ENCODE peak calls at places on chromosomes 16 and 17, in ten cellular contexts. A is cardiac muscle cell; F is endothelial cell of umbilical vein; R is transverse colon; C is tibial nerve; B is right atrium auricular region; X is CD4-positive, alpha-beta T cell; T is aorta; Q is heart left ventricle; D is hepatocyte. M is an unnamed sample.

GRCh38 chr16:14186007-14186953 is 115.2 kb downstream of the MRTFB start:
- DNase-seq in X (no peak), R (no peak), C (no peak), B (no peak), D (peak; percentile 50), Q (peak; percentile 37), A (peak; percentile 85), F (peak; percentile 78), T (peak; percentile 81), M (peak; percentile 33)

GRCh38 chr17:39899215-39899614 is 19.2 kb downstream of the GSDMB start:
- DNase-seq in Q (no peak), X (no peak), T (no peak), R (no peak), F (no peak), D (no peak), A (no peak), C (no peak), B (no peak), M (peak; percentile 43)

GRCh38 chr17:17387017-17387416 is 83.8 kb downstream of the NT5M start:
- DNase-seq in A (no peak), B (no peak), T (peak; percentile 12), F (no peak), X (no peak), Q (no peak), D (peak; percentile 73), R (peak; percentile 48), C (no peak), M (peak; percentile 24)

GRCh38 chr16:64586756-64587155 is 535.1 kb downstream of the CDH11 start:
- DNase-seq in A (no peak), D (no peak), X (no peak), B (no peak), R (no peak), C (no peak), F (no peak), Q (no peak), T (no peak), M (no peak)

GRCh38 chr17:19409509-19409908 is 1.5 kb upstream of the RNF112 start:
- DNase-seq in X (no peak), R (no peak), C (no peak), T (no peak), Q (no peak), F (no peak), A (peak; percentile 48), B (no peak), D (peak; percentile 50), M (peak; percentile 63)

GRCh38 chr16:85657267-85657650 is 31.5 kb downstream of the GINS2 start:
- DNase-seq in D (no peak), C (no peak), A (no peak), T (no peak), Q (peak; percentile 13), F (no peak), R (no peak), B (no peak), X (no peak), M (no peak)

GRCh38 chr17:49715717-49716279 is 8.0 kb upstream of the SLC35B1 start:
- DNase-seq in R (no peak), X (no peak), F (no peak), Q (no peak), T (no peak), B (no peak), A (no peak), D (no peak), C (no peak), M (no peak)

GRCh38 chr16:8892101-8892575 is 10.0 kb downstream of the LITAFD start:
- DNase-seq in B (no peak), F (no peak), A (no peak), Q (no peak), X (no peak), T (peak; percentile 72), D (no peak), R (no peak), C (no peak), M (no peak)

GRCh38 chr16:68386628-68387027 is 61.7 kb downstream of the SMPD3 start:
- DNase-seq in A (no peak), Q (no peak), X (no peak), B (no peak), C (no peak), T (peak; percentile 59), R (peak; percentile 94), D (peak; percentile 84), F (no peak), M (no peak)

GRCh38 chr17:14205380-14205779 is 31.3 kb downstream of the CDRT15 start:
- DNase-seq in T (no peak), C (no peak), Q (no peak), R (no peak), A (no peak), D (no peak), F (no peak), X (no peak), B (no peak), M (no peak)

GRCh38 chr17:14204546-14204945 is 32.1 kb downstream of the CDRT15 start:
- DNase-seq in C (no peak), D (no peak), X (no peak), R (no peak), F (no peak), B (no peak), A (no peak), T (no peak), Q (no peak), M (no peak)

GRCh38 chr17:14206891-14207290 is 29.8 kb downstream of the CDRT15 start:
- DNase-seq in F (no peak), C (no peak), T (no peak), B (no peak), Q (no peak), R (no peak), D (no peak), A (no peak), X (no peak), M (no peak)

GRCh38 chr17:14207791-14208190 is 28.9 kb downstream of the CDRT15 start:
- DNase-seq in D (no peak), X (no peak), A (no peak), B (no peak), F (no peak), T (no peak), C (no peak), Q (no peak), R (no peak), M (no peak)

GRCh38 chr17:14205992-14206461 is 30.6 kb downstream of the CDRT15 start:
- DNase-seq in R (peak; percentile 78), D (no peak), C (no peak), F (no peak), A (no peak), T (no peak), B (peak; percentile 76), Q (peak; percentile 90), X (peak; percentile 75), M (no peak)
- H3K9me3 ChIP-seq in R (no peaks in the 10 kb centered on the region), D (no peaks in the 10 kb centered on the region), C (no peaks in the 10 kb centered on the region), F (no peaks in the 10 kb centered on the region), A (no peaks in the 10 kb centered on the region), T (no peaks in the 10 kb centered on the region), B (no peaks in the 10 kb centered on the region), Q (no peaks in the 10 kb centered on the region), X (no peaks in the 10 kb centered on the region), M (no peaks in the 10 kb centered on the region)

GRCh38 chr16:49078571-49078970 is 203.1 kb downstream of the CBLN1 start:
- DNase-seq in D (no peak), X (no peak), C (no peak), Q (no peak), T (no peak), F (no peak), R (no peak), B (no peak), A (no peak), M (no peak)

GRCh38 chr16:49084628-49085390 is 196.8 kb downstream of the CBLN1 start:
- DNase-seq in Q (no peak), C (no peak), D (no peak), A (no peak), T (no peak), X (no peak), R (no peak), B (no peak), F (no peak), M (no peak)

GRCh38 chr16:49078104-49078503 is 203.5 kb downstream of the CBLN1 start:
- DNase-seq in C (no peak), T (no peak), X (no peak), D (no peak), R (no peak), Q (no peak), A (no peak), F (no peak), B (no peak), M (no peak)

GRCh38 chr16:49085689-49086088 is 195.9 kb downstream of the CBLN1 start:
- DNase-seq in Q (no peak), B (no peak), C (peak; percentile 7), D (no peak), A (no peak), F (no peak), X (no peak), R (no peak), T (no peak), M (no peak)

GRCh38 chr16:49081556-49081955 is 200.1 kb downstream of the CBLN1 start:
- DNase-seq in T (no peak), Q (no peak), B (no peak), C (no peak), X (no peak), R (no peak), A (no peak), F (no peak), D (no peak), M (no peak)
- H3K9me3 ChIP-seq in T (peaks cover 5% of the 10 kb centered on the region), Q (no peaks in the 10 kb centered on the region), B (no peaks in the 10 kb centered on the region), C (no peaks in the 10 kb centered on the region), X (no peaks in the 10 kb centered on the region), R (no peaks in the 10 kb centered on the region), A (no peaks in the 10 kb centered on the region), F (peaks cover 9% of the 10 kb centered on the region), D (no peaks in the 10 kb centered on the region), M (peaks cover 5% of the 10 kb centered on the region)

DNA sequence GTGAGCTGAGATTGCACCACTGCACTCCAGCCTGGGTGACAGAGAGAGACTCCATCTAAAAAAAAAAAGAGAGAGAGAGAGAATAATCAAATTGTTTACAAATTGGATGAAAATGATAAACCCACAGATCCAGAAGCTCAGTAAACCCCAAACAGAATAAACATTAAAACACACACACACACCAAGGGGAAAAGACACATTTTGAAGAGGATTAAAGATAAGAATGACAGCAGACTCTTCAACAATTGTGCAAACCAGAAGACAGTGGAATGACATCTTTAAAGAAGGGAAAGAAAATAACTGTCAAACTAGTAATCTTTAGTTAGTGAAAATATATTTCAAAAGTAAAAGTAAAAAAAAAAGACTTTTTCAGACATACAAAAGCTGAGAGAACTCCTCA is 64.4 kb upstream of the RPL38 start:
- DNase-seq in T (no peak), C (no peak), B (no peak), F (no peak), D (no peak), Q (no peak), R (no peak), A (no peak), X (no peak), M (no peak)
- H3K9me3 ChIP-seq in T (peaks cover 6% of the 10 kb centered on the region), C (no peaks in the 10 kb centered on the region), B (no peaks in the 10 kb centered on the region), F (peaks cover 2% of the 10 kb centered on the region), D (no peaks in the 10 kb centered on the region), Q (no peaks in the 10 kb centered on the region), R (peaks cover 18% of the 10 kb centered on the region), A (no peaks in the 10 kb centered on the region), X (peaks cover 36% of the 10 kb centered on the region), M (peaks cover 2% of the 10 kb centered on the region)

GRCh38 chr17:61737820-61738219 is 125.5 kb downstream of the BRIP1 start:
- DNase-seq in T (no peak), R (no peak), Q (no peak), C (no peak), F (no peak), A (no peak), B (no peak), D (no peak), X (no peak), M (no peak)
- H3K9me3 ChIP-seq in T (peaks cover 2% of the 10 kb centered on the region), R (no peaks in the 10 kb centered on the region), Q (no peaks in the 10 kb centered on the region), C (no peaks in the 10 kb centered on the region), F (no peaks in the 10 kb centered on the region), A (no peaks in the 10 kb centered on the region), B (no peaks in the 10 kb centered on the region), D (no peaks in the 10 kb centered on the region), X (no peaks in the 10 kb centered on the region), M (no peaks in the 10 kb centered on the region)

M was measured in trophoblast cell.